ENCODE peak calls at places on chromosome 16, in four cellular contexts. K is esophagus squamous epithelium, S is fibroblast of the aortic adventitia, Q is HL-60. U is an unnamed sample.

GRCh38 chr16:90011908-90012501 is 7.3 kb downstream of the DBNDD1 start:
- DNase-seq in Q (no peak), K (no peak), S (no peak), U (no peak)

GRCh38 chr16:84266451-84266850 is 26.6 kb upstream of the KCNG4 start:
- DNase-seq in K (no peak), Q (peak; percentile 29), S (peak; percentile 36), U (peak; percentile 15)

GRCh38 chr16:89150981-89151380 is 20.6 kb upstream of the CDH15 start:
- DNase-seq in Q (no peak), K (no peak), S (no peak), U (no peak)

GRCh38 chr16:3480901-3481695 is 14.2 kb downstream of the C16orf90 start:
- DNase-seq in Q (no peak), K (no peak), S (no peak), U (no peak)

GRCh38 chr16:57993897-57994296 is 6.6 kb downstream of the ZNF319 start:
- DNase-seq in S (no peak), K (no peak), Q (no peak), U (no peak)

GRCh38 chr16:75188832-75189477 is 18.0 kb downstream of the CTRB2 start:
- DNase-seq in K (no peak), S (no peak), Q (no peak), U (no peak)

GRCh38 chr16:54282202-54282922 is 4.2 kb downstream of the IRX3 start:
- DNase-seq in K (no peak), Q (peak; percentile 30), S (peak; percentile 53), U (no peak)

GRCh38 chr16:20956319-20956718 is 55.7 kb downstream of the LYRM1 start:
- DNase-seq in K (no peak), Q (no peak), S (peak; percentile 37), U (no peak)

GRCh38 chr16:560701-561412 is 663 bp downstream of the PRR35 start:
- DNase-seq in K (no peak), S (no peak), Q (no peak), U (no peak)

GRCh38 chr16:55001931-55002330 is 71.3 kb downstream of the IRX5 start:
- DNase-seq in S (peak; percentile 56), Q (no peak), K (no peak), U (no peak)

GRCh38 chr16:75621170-75621477 is 2.0 kb downstream of the ADAT1 start:
- DNase-seq in S (peak; percentile 64), Q (peak; percentile 22), K (no peak), U (no peak)

GRCh38 chr16:54318941-54319340 is 32.4 kb upstream of the IRX3 start:
- DNase-seq in Q (no peak), S (peak; percentile 30), K (no peak), U (no peak)

GRCh38 chr16:86227041-86227440 is 283.3 kb upstream of the FOXF1 start:
- DNase-seq in Q (no peak), K (no peak), S (no peak), U (no peak)

GRCh38 chr16:12649356-12649755 is 154.3 kb downstream of the CPPED1 start:
- DNase-seq in K (no peak), Q (no peak), S (no peak), U (no peak)

GRCh38 chr16:67873435-67874146 is 739 bp downstream of the EDC4 start:
- DNase-seq in Q (no peak), K (no peak), S (peak; percentile 18), U (no peak)

GRCh38 chr16:66299349-66299748 is 67.1 kb upstream of the CDH5 start:
- DNase-seq in Q (no peak), K (no peak), S (no peak), U (no peak)

GRCh38 chr16:79767597-79768280 is 167.2 kb upstream of the MAF start:
- DNase-seq in S (peak; percentile 20), Q (no peak), K (no peak), U (no peak)

GRCh38 chr16:63614421-63614820 is 1507.4 kb downstream of the CDH11 start:
- DNase-seq in S (no peak), K (no peak), Q (no peak), U (no peak)

GRCh38 chr16:63613701-63614100 is 1508.2 kb downstream of the CDH11 start:
- DNase-seq in Q (no peak), S (no peak), K (no peak), U (no peak)

GRCh38 chr16:63617047-63617989 is 1504.5 kb downstream of the CDH11 start:
- DNase-seq in S (no peak), K (no peak), Q (no peak), U (no peak)

GRCh38 chr16:63618896-63619295 is 1503.0 kb downstream of the CDH11 start:
- DNase-seq in S (no peak), K (no peak), Q (no peak), U (no peak)

GRCh38 chr16:63617990-63618763 is 1503.7 kb downstream of the CDH11 start:
- DNase-seq in Q (no peak), S (no peak), K (no peak), U (no peak)
- H3K4me3 ChIP-seq in Q (no peak overlapping the region), S (no peak overlapping the region), K (peak overlapping the region; percentile 61), U (no peak overlapping the region)

GRCh38 chr16:24698314-24698713 is 31.1 kb upstream of the TNRC6A start:
- DNase-seq in S (no peak), Q (no peak), K (no peak), U (no peak)

GRCh38 chr16:24701521-24701951 is 27.9 kb upstream of the TNRC6A start:
- DNase-seq in K (no peak), Q (no peak), S (peak; percentile 68), U (no peak)

GRCh38 chr16:24699151-24699723 is 30.2 kb upstream of the TNRC6A start:
- DNase-seq in K (no peak), S (no peak), Q (no peak), U (no peak)

GRCh38 chr16:24696699-24697098 is 32.8 kb upstream of the TNRC6A start:
- DNase-seq in S (no peak), K (no peak), Q (no peak), U (no peak)

DNA sequence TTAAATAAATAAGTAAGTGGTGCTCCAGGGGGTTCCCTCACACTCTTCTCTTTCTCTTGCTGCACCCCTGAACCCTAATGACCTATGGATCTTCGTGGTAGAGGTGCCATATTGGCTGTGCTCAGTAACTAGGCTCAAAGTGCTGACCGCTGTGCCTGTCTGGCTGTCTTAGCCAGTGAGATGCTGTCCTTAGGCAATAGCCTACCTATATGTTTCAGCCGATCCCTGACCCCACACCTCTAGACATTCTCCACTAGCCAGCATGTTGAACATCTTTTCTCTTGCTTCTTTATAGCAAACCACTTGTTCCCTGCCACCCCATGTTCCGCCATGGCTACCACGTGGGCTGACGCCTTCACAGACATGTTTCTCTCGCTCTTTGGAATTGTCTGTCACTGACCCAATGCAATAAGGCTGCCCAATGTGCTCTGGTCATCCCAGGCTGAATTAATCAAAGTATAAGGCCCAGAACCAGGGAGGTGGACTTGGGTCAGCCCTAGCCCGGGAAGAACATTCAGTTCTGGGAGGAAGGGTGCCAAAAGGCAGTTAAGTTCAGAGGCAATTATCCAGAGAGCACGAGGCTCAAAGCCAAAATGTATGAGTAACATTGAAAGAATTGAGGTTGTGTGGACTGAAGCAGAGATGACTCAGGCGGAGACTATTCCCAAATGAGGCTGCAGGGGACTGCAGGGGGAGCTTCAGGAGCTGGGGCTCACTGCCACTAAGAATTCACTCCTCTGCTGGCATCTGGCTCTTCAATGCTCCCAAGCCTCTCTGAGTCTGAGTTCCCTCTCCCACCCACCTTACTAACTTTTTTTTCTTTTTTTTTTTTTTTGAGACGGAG is 28.7 kb upstream of the TNRC6A start:
- DNase-seq in S (peak; percentile 99), Q (no peak), K (peak; percentile 2), U (no peak)
- TF ChIP-seq CTCF in S (peak; percentile 55), Q (no peak), K (peak; percentile 11), U (no peak)

GRCh38 chr16:24731722-24732419 is 2.4 kb downstream of the TNRC6A start:
- DNase-seq in K (no peak), S (peak; percentile 37), Q (no peak), U (no peak)
- H3K4me3 ChIP-seq in K (peak overlapping the region; percentile 84), S (peak overlapping the region; percentile 86), Q (no peak overlapping the region), U (no peak overlapping the region)

GRCh38 chr16:87347932-87348615 is 30.9 kb upstream of the C16orf95 start:
- DNase-seq in K (no peak), Q (no peak), S (no peak), U (no peak)
- TF ChIP-seq CTCF in K (no peak), Q (no peak), S (no peak), U (peak; percentile 12)

DNA sequence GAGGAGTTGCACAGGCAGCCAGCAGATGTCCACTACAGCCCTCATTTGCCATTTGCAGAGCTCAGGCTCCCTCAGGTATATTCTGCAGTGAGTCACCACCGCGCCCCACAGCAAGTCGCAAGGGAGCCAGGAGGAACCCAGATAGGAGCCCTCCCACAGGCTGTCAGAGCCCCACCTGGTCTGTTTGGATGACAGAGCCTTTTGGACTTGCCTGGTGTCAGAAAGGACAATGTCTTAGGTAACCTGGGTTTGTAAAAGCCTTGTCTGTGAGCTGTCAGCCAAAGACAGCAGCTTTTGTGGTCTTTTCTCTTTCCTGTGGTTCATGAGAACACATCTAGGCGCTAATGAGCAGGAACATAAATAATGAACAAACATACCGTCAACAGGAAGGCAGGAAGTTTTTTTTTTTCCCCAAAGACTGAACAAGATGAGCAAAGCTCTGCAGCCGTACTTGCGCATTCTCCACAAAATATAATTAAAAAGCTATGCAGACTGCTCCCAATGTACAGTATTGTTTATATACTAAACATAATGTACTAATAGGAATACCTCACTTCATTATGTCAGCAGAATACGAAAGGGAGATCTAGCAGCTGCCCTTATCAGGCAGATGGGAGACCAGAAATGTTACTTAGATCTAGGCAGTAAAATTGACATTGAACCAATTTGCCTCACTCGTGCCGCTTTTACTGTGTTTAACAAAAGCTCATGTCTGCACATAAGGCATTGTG is 71.0 kb downstream of the GNAO1 start:
- DNase-seq in Q (no peak), K (no peak), S (no peak), U (no peak)
- H3K4me3 ChIP-seq in Q (no peak overlapping the region), K (no peak overlapping the region), S (no peak overlapping the region), U (no peak overlapping the region)

GRCh38 chr16:30559690-30560089 is 1.5 kb upstream of the ZNF764 start:
- DNase-seq in K (no peak), Q (no peak), S (no peak), U (no peak)

GRCh38 chr16:30558789-30559377 is 709 bp upstream of the ZNF764 start:
- DNase-seq in Q (no peak), S (no peak), K (no peak), U (no peak)

GRCh38 chr16:30555848-30556473 is 2.2 kb downstream of the ZNF764 start:
- DNase-seq in K (no peak), Q (no peak), S (no peak), U (no peak)

GRCh38 chr16:30557397-30557949 is 701 bp downstream of the ZNF764 start:
- DNase-seq in Q (peak; percentile 17), K (no peak), S (no peak), U (no peak)

GRCh38 chr16:30557950-30558788 is at the start of gene ZNF764:
- DNase-seq in K (peak; percentile 93), S (peak; percentile 98), Q (peak; percentile 99), U (peak; percentile 93)
- TF ChIP-seq CTCF in K (no peak), S (no peak), Q (no peak), U (peak; percentile 30)

GRCh38 chr16:51545951-51546350 is 394.9 kb upstream of the SALL1 start:
- DNase-seq in K (no peak), S (no peak), Q (no peak), U (no peak)
- H3K4me3 ChIP-seq in K (no peak overlapping the region), S (no peak overlapping the region), Q (no peak overlapping the region), U (no peak overlapping the region)